ENCODE peak calls at places on chromosomes 16 and 17, in four cellular contexts. A is CD4-positive, CD25-positive, alpha-beta regulatory T cell; K is GM23248; O is body of pancreas. Q is an unnamed sample.

GRCh38 chr17:38589462-38590114 is 16.2 kb downstream of the SRCIN1 start:
- DNase-seq in K (no peak), O (no peak), A (no peak), Q (no peak)

GRCh38 chr17:40122466-40122943 is 734 bp downstream of the MSL1 start:
- DNase-seq in O (peak; percentile 62), A (no peak), K (peak; percentile 83), Q (peak; percentile 78)

GRCh38 chr17:21452377-21453143 is 76.4 kb downstream of the KCNJ12 start:
- DNase-seq in A (no peak), K (peak; percentile 78), O (peak; percentile 46), Q (peak; percentile 58)

GRCh38 chr16:87140211-87141200 is 176.7 kb downstream of the C16orf95 start:
- DNase-seq in O (no peak), K (no peak), A (no peak), Q (no peak)

GRCh38 chr17:58831780-58832179 is 76.1 kb downstream of the PPM1E start:
- DNase-seq in K (no peak), A (no peak), O (no peak), Q (no peak)

GRCh38 chr17:72825218-72825617 is 267.3 kb downstream of the SLC39A11 start:
- DNase-seq in O (no peak), K (no peak), A (no peak), Q (no peak)

GRCh38 chr16:78639775-78640174 is 540.3 kb downstream of the WWOX start:
- DNase-seq in K (no peak), O (no peak), A (no peak), Q (no peak)

GRCh38 chr17:30586818-30587595 is 109.8 kb downstream of the GOSR1 start:
- DNase-seq in A (no peak), O (no peak), K (peak; percentile 85), Q (no peak)

GRCh38 chr17:22265807-22266206 is 573.5 kb downstream of the KCNJ18 start:
- DNase-seq in K (no peak), A (no peak), O (no peak), Q (no peak)

GRCh38 chr16:84775262-84775810 is 44.4 kb upstream of the CRISPLD2 start:
- DNase-seq in A (no peak), K (no peak), O (no peak), Q (no peak)

GRCh38 chr17:48310748-48311213 is 119.2 kb downstream of the SKAP1 start:
- DNase-seq in O (no peak), A (no peak), K (no peak), Q (no peak)

GRCh38 chr16:17561056-17561455 is 90.3 kb upstream of the XYLT1 start:
- DNase-seq in O (no peak), K (no peak), A (no peak), Q (no peak)

GRCh38 chr17:40363480-40363838 is 1.1 kb downstream of the GJD3 start:
- DNase-seq in A (no peak), K (peak; percentile 71), O (no peak), Q (peak; percentile 61)

GRCh38 chr17:61168506-61168905 is 231.1 kb upstream of the TBX2 start:
- DNase-seq in K (peak; percentile 27), A (no peak), O (no peak), Q (no peak)

GRCh38 chr17:44203731-44204452 is 4.2 kb upstream of the ATXN7L3 start:
- DNase-seq in A (no peak), O (no peak), K (peak; percentile 74), Q (no peak)